ENCODE peak calls at places on chromosome 10, in seven cellular contexts. One of them, this sample, is unnamed.
A peak's percentile ranks its signal among the peaks of the same experiment; 100 is the strongest.

GRCh38 chr10:53840668-53841067 is 960.4 kb downstream of the PCDH15 start:
- DNase-seq in activated CD8-positive, alpha-beta memory T cell treated with anti-CD3 and anti-CD28 coated beads for 48 hours: no peak
- DNase-seq in HFFc6: no peak
- DNase-seq in stomach: no peak
- DNase-seq in SK-MEL-5: no peak
- DNase-seq in fibroblast of mammary gland: no peak
- DNase-seq in iris pigment epithelial cell: no peak
- DNase-seq in this sample: no peak

GRCh38 chr10:62384057-62384446 is 9.9 kb downstream of the ZNF365 start:
- DNase-seq in HFFc6: peak; percentile 91
- DNase-seq in SK-MEL-5: peak; percentile 72
- DNase-seq in stomach: no peak
- DNase-seq in fibroblast of mammary gland: peak; percentile 80
- DNase-seq in activated CD8-positive, alpha-beta memory T cell treated with anti-CD3 and anti-CD28 coated beads for 48 hours: no peak
- DNase-seq in iris pigment epithelial cell: peak; percentile 58
- DNase-seq in this sample: peak; percentile 36

GRCh38 chr10:66322261-66322660 is 603.6 kb upstream of the LRRTM3 start:
- DNase-seq in fibroblast of mammary gland: no peak
- DNase-seq in iris pigment epithelial cell: peak; percentile 1
- DNase-seq in SK-MEL-5: peak; percentile 43
- DNase-seq in activated CD8-positive, alpha-beta memory T cell treated with anti-CD3 and anti-CD28 coated beads for 48 hours: no peak
- DNase-seq in stomach: no peak
- DNase-seq in HFFc6: no peak
- DNase-seq in this sample: no peak

GRCh38 chr10:77898323-77899079 is 28.1 kb downstream of the DLG5 start:
- DNase-seq in SK-MEL-5: no peak
- DNase-seq in stomach: peak; percentile 77
- DNase-seq in iris pigment epithelial cell: peak; percentile 14
- DNase-seq in activated CD8-positive, alpha-beta memory T cell treated with anti-CD3 and anti-CD28 coated beads for 48 hours: no peak
- DNase-seq in fibroblast of mammary gland: peak; percentile 15
- DNase-seq in HFFc6: no peak
- DNase-seq in this sample: peak; percentile 26

GRCh38 chr10:62618576-62619408 is 185.7 kb upstream of the ADO start:
- DNase-seq in SK-MEL-5: no peak
- DNase-seq in iris pigment epithelial cell: peak; percentile 43
- DNase-seq in stomach: no peak
- DNase-seq in activated CD8-positive, alpha-beta memory T cell treated with anti-CD3 and anti-CD28 coated beads for 48 hours: no peak
- DNase-seq in HFFc6: peak; percentile 94
- DNase-seq in fibroblast of mammary gland: peak; percentile 83
- DNase-seq in this sample: no peak

GRCh38 chr10:43653746-43654145 is 5.1 kb upstream of the ZNF32 start:
- DNase-seq in iris pigment epithelial cell: peak; percentile 66
- DNase-seq in activated CD8-positive, alpha-beta memory T cell treated with anti-CD3 and anti-CD28 coated beads for 48 hours: no peak
- DNase-seq in HFFc6: no peak
- DNase-seq in stomach: no peak
- DNase-seq in fibroblast of mammary gland: peak; percentile 54
- DNase-seq in SK-MEL-5: no peak
- DNase-seq in this sample: no peak

GRCh38 chr10:133039107-133039822 is 48.5 kb upstream of the ADGRA1 start:
- DNase-seq in HFFc6: no peak
- DNase-seq in iris pigment epithelial cell: peak; percentile 1
- DNase-seq in activated CD8-positive, alpha-beta memory T cell treated with anti-CD3 and anti-CD28 coated beads for 48 hours: no peak
- DNase-seq in stomach: no peak
- DNase-seq in fibroblast of mammary gland: no peak
- DNase-seq in SK-MEL-5: peak; percentile 6
- DNase-seq in this sample: no peak

GRCh38 chr10:99814143-99814542 is 31.7 kb downstream of the ABCC2 start:
- DNase-seq in activated CD8-positive, alpha-beta memory T cell treated with anti-CD3 and anti-CD28 coated beads for 48 hours: no peak
- DNase-seq in iris pigment epithelial cell: no peak
- DNase-seq in HFFc6: no peak
- DNase-seq in stomach: no peak
- DNase-seq in SK-MEL-5: no peak
- DNase-seq in fibroblast of mammary gland: no peak
- DNase-seq in this sample: no peak

GRCh38 chr10:520402-520787 is 169.1 kb downstream of the DIP2C start:
- DNase-seq in SK-MEL-5: no peak
- DNase-seq in HFFc6: no peak
- DNase-seq in activated CD8-positive, alpha-beta memory T cell treated with anti-CD3 and anti-CD28 coated beads for 48 hours: no peak
- DNase-seq in fibroblast of mammary gland: peak; percentile 60
- DNase-seq in stomach: no peak
- DNase-seq in iris pigment epithelial cell: peak; percentile 17
- DNase-seq in this sample: no peak

GRCh38 chr10:113027574-113028392 is 77.7 kb downstream of the TCF7L2 start:
- DNase-seq in SK-MEL-5: peak; percentile 90
- DNase-seq in HFFc6: no peak
- DNase-seq in iris pigment epithelial cell: peak; percentile 37
- DNase-seq in stomach: no peak
- DNase-seq in fibroblast of mammary gland: no peak
- DNase-seq in activated CD8-positive, alpha-beta memory T cell treated with anti-CD3 and anti-CD28 coated beads for 48 hours: no peak
- DNase-seq in this sample: peak; percentile 58

GRCh38 chr10:68334672-68335467 is 2.1 kb upstream of the PBLD start:
- DNase-seq in stomach: no peak
- DNase-seq in SK-MEL-5: no peak
- DNase-seq in fibroblast of mammary gland: no peak
- DNase-seq in HFFc6: no peak
- DNase-seq in iris pigment epithelial cell: no peak
- DNase-seq in activated CD8-positive, alpha-beta memory T cell treated with anti-CD3 and anti-CD28 coated beads for 48 hours: no peak
- DNase-seq in this sample: no peak

GRCh38 chr10:91350651-91351081 is 59.5 kb upstream of the HECTD2 start:
- DNase-seq in activated CD8-positive, alpha-beta memory T cell treated with anti-CD3 and anti-CD28 coated beads for 48 hours: no peak
- DNase-seq in iris pigment epithelial cell: peak; percentile 30
- DNase-seq in SK-MEL-5: no peak
- DNase-seq in HFFc6: no peak
- DNase-seq in stomach: no peak
- DNase-seq in fibroblast of mammary gland: peak; percentile 38
- DNase-seq in this sample: no peak

GRCh38 chr10:125016611-125017202 is 74.8 kb downstream of the ZRANB1 start:
- DNase-seq in activated CD8-positive, alpha-beta memory T cell treated with anti-CD3 and anti-CD28 coated beads for 48 hours: no peak
- DNase-seq in SK-MEL-5: no peak
- DNase-seq in HFFc6: no peak
- DNase-seq in fibroblast of mammary gland: peak; percentile 49
- DNase-seq in iris pigment epithelial cell: no peak
- DNase-seq in stomach: no peak
- DNase-seq in this sample: peak; percentile 57

GRCh38 chr10:97196213-97197029 is 10.7 kb upstream of the SLIT1 start:
- DNase-seq in activated CD8-positive, alpha-beta memory T cell treated with anti-CD3 and anti-CD28 coated beads for 48 hours: peak; percentile 18
- DNase-seq in SK-MEL-5: peak; percentile 76
- DNase-seq in fibroblast of mammary gland: peak; percentile 54
- DNase-seq in iris pigment epithelial cell: peak; percentile 54
- DNase-seq in stomach: peak; percentile 47
- DNase-seq in HFFc6: no peak
- DNase-seq in this sample: peak; percentile 67

GRCh38 chr10:17548786-17549185 is 68.4 kb downstream of the HACD1 start:
- DNase-seq in activated CD8-positive, alpha-beta memory T cell treated with anti-CD3 and anti-CD28 coated beads for 48 hours: no peak
- DNase-seq in fibroblast of mammary gland: peak; percentile 38
- DNase-seq in iris pigment epithelial cell: no peak
- DNase-seq in stomach: no peak
- DNase-seq in HFFc6: no peak
- DNase-seq in SK-MEL-5: no peak
- DNase-seq in this sample: no peak

GRCh38 chr10:95475827-95476481 is 85.2 kb downstream of the SORBS1 start:
- DNase-seq in activated CD8-positive, alpha-beta memory T cell treated with anti-CD3 and anti-CD28 coated beads for 48 hours: no peak
- DNase-seq in HFFc6: no peak
- DNase-seq in SK-MEL-5: no peak
- DNase-seq in fibroblast of mammary gland: no peak
- DNase-seq in stomach: peak; percentile 90
- DNase-seq in iris pigment epithelial cell: no peak
- DNase-seq in this sample: no peak

GRCh38 chr10:132849546-132850031 is 63.6 kb upstream of the NKX6-2 start:
- DNase-seq in SK-MEL-5: no peak
- DNase-seq in HFFc6: no peak
- DNase-seq in activated CD8-positive, alpha-beta memory T cell treated with anti-CD3 and anti-CD28 coated beads for 48 hours: no peak
- DNase-seq in fibroblast of mammary gland: no peak
- DNase-seq in iris pigment epithelial cell: no peak
- DNase-seq in stomach: peak; percentile 25
- DNase-seq in this sample: no peak

GRCh38 chr10:114023198-114023597 is 20.5 kb upstream of the ADRB1 start:
- DNase-seq in iris pigment epithelial cell: peak; percentile 87
- DNase-seq in SK-MEL-5: peak; percentile 44
- DNase-seq in activated CD8-positive, alpha-beta memory T cell treated with anti-CD3 and anti-CD28 coated beads for 48 hours: no peak
- DNase-seq in stomach: no peak
- DNase-seq in fibroblast of mammary gland: peak; percentile 90
- DNase-seq in HFFc6: no peak
- DNase-seq in this sample: no peak

GRCh38 chr10:88980836-88981235 is 9.8 kb upstream of the FAS start:
- DNase-seq in activated CD8-positive, alpha-beta memory T cell treated with anti-CD3 and anti-CD28 coated beads for 48 hours: no peak
- DNase-seq in iris pigment epithelial cell: no peak
- DNase-seq in SK-MEL-5: no peak
- DNase-seq in fibroblast of mammary gland: peak; percentile 35
- DNase-seq in stomach: no peak
- DNase-seq in HFFc6: no peak
- DNase-seq in this sample: no peak

GRCh38 chr10:98425511-98426352 is 10.8 kb upstream of the PYROXD2 start:
- DNase-seq in HFFc6: peak; percentile 26
- DNase-seq in stomach: peak; percentile 53
- DNase-seq in SK-MEL-5: peak; percentile 73
- DNase-seq in iris pigment epithelial cell: peak; percentile 48
- DNase-seq in activated CD8-positive, alpha-beta memory T cell treated with anti-CD3 and anti-CD28 coated beads for 48 hours: no peak
- DNase-seq in fibroblast of mammary gland: peak; percentile 47
- DNase-seq in this sample: peak; percentile 75

GRCh38 chr10:63634488-63635090 is 113.4 kb downstream of the REEP3 start:
- DNase-seq in activated CD8-positive, alpha-beta memory T cell treated with anti-CD3 and anti-CD28 coated beads for 48 hours: no peak
- DNase-seq in fibroblast of mammary gland: no peak
- DNase-seq in stomach: no peak
- DNase-seq in iris pigment epithelial cell: no peak
- DNase-seq in HFFc6: no peak
- DNase-seq in SK-MEL-5: no peak
- DNase-seq in this sample: no peak

GRCh38 chr10:32308027-32308603 is 38.8 kb downstream of the EPC1 start:
- DNase-seq in iris pigment epithelial cell: peak; percentile 18
- DNase-seq in fibroblast of mammary gland: peak; percentile 23
- DNase-seq in activated CD8-positive, alpha-beta memory T cell treated with anti-CD3 and anti-CD28 coated beads for 48 hours: no peak
- DNase-seq in SK-MEL-5: no peak
- DNase-seq in stomach: no peak
- DNase-seq in HFFc6: no peak
- DNase-seq in this sample: no peak

GRCh38 chr10:68602434-68602833 is 42.3 kb downstream of the TET1 start:
- DNase-seq in iris pigment epithelial cell: no peak
- DNase-seq in stomach: no peak
- DNase-seq in SK-MEL-5: no peak
- DNase-seq in HFFc6: no peak
- DNase-seq in activated CD8-positive, alpha-beta memory T cell treated with anti-CD3 and anti-CD28 coated beads for 48 hours: no peak
- DNase-seq in fibroblast of mammary gland: no peak
- DNase-seq in this sample: no peak

GRCh38 chr10:112290054-112290373 is 6.8 kb downstream of the TECTB start:
- DNase-seq in stomach: no peak
- DNase-seq in HFFc6: no peak
- DNase-seq in SK-MEL-5: no peak
- DNase-seq in iris pigment epithelial cell: no peak
- DNase-seq in fibroblast of mammary gland: no peak
- DNase-seq in activated CD8-positive, alpha-beta memory T cell treated with anti-CD3 and anti-CD28 coated beads for 48 hours: no peak
- DNase-seq in this sample: no peak

GRCh38 chr10:118912961-118913360 is 116.6 kb upstream of the NANOS1 start:
- DNase-seq in iris pigment epithelial cell: peak; percentile 23
- DNase-seq in fibroblast of mammary gland: no peak
- DNase-seq in HFFc6: no peak
- DNase-seq in stomach: no peak
- DNase-seq in SK-MEL-5: peak; percentile 94
- DNase-seq in activated CD8-positive, alpha-beta memory T cell treated with anti-CD3 and anti-CD28 coated beads for 48 hours: no peak
- DNase-seq in this sample: no peak

GRCh38 chr10:132478341-132479023 is 59.1 kb upstream of the INPP5A start:
- DNase-seq in activated CD8-positive, alpha-beta memory T cell treated with anti-CD3 and anti-CD28 coated beads for 48 hours: no peak
- DNase-seq in iris pigment epithelial cell: no peak
- DNase-seq in HFFc6: no peak
- DNase-seq in SK-MEL-5: no peak
- DNase-seq in stomach: no peak
- DNase-seq in fibroblast of mammary gland: no peak
- DNase-seq in this sample: no peak

GRCh38 chr10:114271779-114272167 is 32.7 kb downstream of the VWA2 start:
- DNase-seq in HFFc6: peak; percentile 94
- DNase-seq in stomach: peak; percentile 25
- DNase-seq in iris pigment epithelial cell: peak; percentile 95
- DNase-seq in fibroblast of mammary gland: peak; percentile 98
- DNase-seq in SK-MEL-5: no peak
- DNase-seq in activated CD8-positive, alpha-beta memory T cell treated with anti-CD3 and anti-CD28 coated beads for 48 hours: no peak
- DNase-seq in this sample: peak; percentile 87

GRCh38 chr10:91137822-91138221 is 82.6 kb upstream of the PCGF5 start:
- DNase-seq in iris pigment epithelial cell: no peak
- DNase-seq in activated CD8-positive, alpha-beta memory T cell treated with anti-CD3 and anti-CD28 coated beads for 48 hours: no peak
- DNase-seq in fibroblast of mammary gland: no peak
- DNase-seq in stomach: no peak
- DNase-seq in HFFc6: no peak
- DNase-seq in SK-MEL-5: no peak
- DNase-seq in this sample: no peak

GRCh38 chr10:43267811-43268210 is 946 bp upstream of the RASGEF1A start:
- DNase-seq in fibroblast of mammary gland: no peak
- DNase-seq in stomach: no peak
- DNase-seq in activated CD8-positive, alpha-beta memory T cell treated with anti-CD3 and anti-CD28 coated beads for 48 hours: no peak
- DNase-seq in SK-MEL-5: no peak
- DNase-seq in iris pigment epithelial cell: no peak
- DNase-seq in HFFc6: no peak
- DNase-seq in this sample: no peak

GRCh38 chr10:89078729-89079672 is 88.4 kb downstream of the FAS start:
- DNase-seq in activated CD8-positive, alpha-beta memory T cell treated with anti-CD3 and anti-CD28 coated beads for 48 hours: no peak
- DNase-seq in fibroblast of mammary gland: peak; percentile 53
- DNase-seq in HFFc6: peak; percentile 11
- DNase-seq in SK-MEL-5: no peak
- DNase-seq in stomach: no peak
- DNase-seq in iris pigment epithelial cell: no peak
- DNase-seq in this sample: no peak

GRCh38 chr10:122261584-122261983 is 9.5 kb upstream of the BTBD16 start:
- DNase-seq in fibroblast of mammary gland: no peak
- DNase-seq in stomach: no peak
- DNase-seq in SK-MEL-5: no peak
- DNase-seq in HFFc6: no peak
- DNase-seq in activated CD8-positive, alpha-beta memory T cell treated with anti-CD3 and anti-CD28 coated beads for 48 hours: no peak
- DNase-seq in iris pigment epithelial cell: no peak
- DNase-seq in this sample: no peak

GRCh38 chr10:646118-646524 is 43.3 kb downstream of the DIP2C start:
- DNase-seq in SK-MEL-5: no peak
- DNase-seq in activated CD8-positive, alpha-beta memory T cell treated with anti-CD3 and anti-CD28 coated beads for 48 hours: no peak
- DNase-seq in stomach: no peak
- DNase-seq in HFFc6: no peak
- DNase-seq in fibroblast of mammary gland: no peak
- DNase-seq in iris pigment epithelial cell: no peak
- DNase-seq in this sample: no peak

This sample was measured in dermis blood vessel endothelial cell.